ENCODE peak calls at places on chromosomes 6 and 20, in seven cellular contexts. V, N, P, T, C, B and S are unnamed samples.

GRCh38 chr20:5000263-5001173 is 792 bp downstream of the SLC23A2 start:
- DNase-seq in V (peak; percentile 77), N (peak; percentile 26), P (no peak), T (peak; percentile 55), C (peak; percentile 27), B (peak; percentile 81), S (peak; percentile 54)

GRCh38 chr20:6956574-6956973 is 189.1 kb downstream of the BMP2 start:
- DNase-seq in V (no peak), N (no peak), P (no peak), T (no peak), C (no peak), B (no peak), S (no peak)

GRCh38 chr20:41170386-41171105 is 33.2 kb downstream of the PLCG1 start:
- DNase-seq in V (no peak), N (no peak), P (no peak), T (peak; percentile 44), C (no peak), B (no peak), S (no peak)

GRCh38 chr6:56515081-56515905 is 127.4 kb downstream of the DST start:
- DNase-seq in V (no peak), N (no peak), P (no peak), T (no peak), C (no peak), B (no peak), S (no peak)

GRCh38 chr6:26088344-26088743 is 1.1 kb downstream of the HFE start:
- DNase-seq in V (no peak), N (no peak), P (no peak), T (no peak), C (no peak), B (peak; percentile 74), S (no peak)

GRCh38 chr20:5044075-5044620 is 42.8 kb upstream of the SLC23A2 start:
- DNase-seq in V (no peak), N (no peak), P (no peak), T (no peak), C (no peak), B (no peak), S (no peak)

GRCh38 chr20:51481311-51481997 is 61.1 kb downstream of the NFATC2 start:
- DNase-seq in V (no peak), N (no peak), P (no peak), T (no peak), C (no peak), B (no peak), S (no peak)

GRCh38 chr6:133306876-133307275 is 65.7 kb downstream of the EYA4 start:
- DNase-seq in V (no peak), N (no peak), P (no peak), T (no peak), C (no peak), B (no peak), S (no peak)

GRCh38 chr6:15515226-15515625 is 147.6 kb downstream of the DTNBP1 start:
- DNase-seq in V (no peak), N (no peak), P (no peak), T (no peak), C (no peak), B (no peak), S (no peak)

GRCh38 chr20:9349256-9349655 is 165.1 kb upstream of the LAMP5 start:
- DNase-seq in V (no peak), N (no peak), P (no peak), T (no peak), C (no peak), B (no peak), S (no peak)

GRCh38 chr6:46637145-46637544 is 15.5 kb downstream of the CYP39A1 start:
- DNase-seq in V (no peak), N (no peak), P (no peak), T (no peak), C (no peak), B (no peak), S (no peak)

GRCh38 chr20:2692036-2692885 is at the start of gene EBF4:
- DNase-seq in V (no peak), N (peak; percentile 55), P (peak; percentile 27), T (peak; percentile 59), C (peak; percentile 73), B (peak; percentile 86), S (peak; percentile 45)

GRCh38 chr6:31677955-31678354 is 2.9 kb downstream of the LY6G5C start:
- DNase-seq in V (no peak), N (no peak), P (no peak), T (no peak), C (no peak), B (no peak), S (no peak)

GRCh38 chr20:54078296-54078695 is 7.9 kb upstream of the BCAS1 start:
- DNase-seq in V (no peak), N (no peak), P (no peak), T (peak; percentile 54), C (no peak), B (no peak), S (no peak)

GRCh38 chr20:1633535-1633934 is 13.7 kb upstream of the SIRPB1 start:
- DNase-seq in V (no peak), N (no peak), P (peak; percentile 62), T (no peak), C (peak; percentile 13), B (no peak), S (no peak)

GRCh38 chr6:134480593-134480992 is 162.7 kb upstream of the SGK1 start:
- DNase-seq in V (no peak), N (peak; percentile 83), P (no peak), T (no peak), C (no peak), B (no peak), S (no peak)

GRCh38 chr6:44009425-44010321 is 117.6 kb downstream of the MRPL14 start:
- DNase-seq in V (peak; percentile 28), N (peak; percentile 63), P (no peak), T (no peak), C (no peak), B (peak; percentile 68), S (no peak)

GRCh38 chr6:3654898-3655297 is 96.6 kb downstream of the PXDC1 start:
- DNase-seq in V (no peak), N (no peak), P (no peak), T (no peak), C (no peak), B (no peak), S (no peak)

GRCh38 chr20:37526238-37526838 is 1.3 kb downstream of the BLCAP start:
- DNase-seq in V (peak; percentile 65), N (no peak), P (peak; percentile 72), T (no peak), C (peak; percentile 66), B (no peak), S (peak; percentile 67)

GRCh38 chr20:59966428-59966827 is 8.2 kb downstream of the CDH26 start:
- DNase-seq in V (no peak), N (no peak), P (no peak), T (no peak), C (no peak), B (no peak), S (no peak)

GRCh38 chr20:39878321-39878720 is 810.7 kb downstream of the MAFB start:
- DNase-seq in V (no peak), N (no peak), P (no peak), T (no peak), C (no peak), B (no peak), S (no peak)

GRCh38 chr20:58078741-58079522 is 149.5 kb downstream of the ANKRD60 start:
- DNase-seq in V (no peak), N (no peak), P (no peak), T (peak; percentile 15), C (no peak), B (no peak), S (no peak)

GRCh38 chr6:6556738-6557503 is 31.6 kb upstream of the LY86 start:
- DNase-seq in V (no peak), N (peak; percentile 36), P (peak; percentile 41), T (peak; percentile 66), C (peak; percentile 70), B (no peak), S (peak; percentile 57)

GRCh38 chr6:68139130-68139529 is 496.0 kb upstream of the ADGRB3 start:
- DNase-seq in V (no peak), N (no peak), P (no peak), T (no peak), C (no peak), B (no peak), S (peak; percentile 62)
- H3K9me3 ChIP-seq in V (no peaks in the 10 kb centered on the region), N (no peaks in the 10 kb centered on the region), P (no peaks in the 10 kb centered on the region), T (no peaks in the 10 kb centered on the region), C (no peaks in the 10 kb centered on the region), B (peaks cover 7% of the 10 kb centered on the region), S (no peaks in the 10 kb centered on the region)

DNA sequence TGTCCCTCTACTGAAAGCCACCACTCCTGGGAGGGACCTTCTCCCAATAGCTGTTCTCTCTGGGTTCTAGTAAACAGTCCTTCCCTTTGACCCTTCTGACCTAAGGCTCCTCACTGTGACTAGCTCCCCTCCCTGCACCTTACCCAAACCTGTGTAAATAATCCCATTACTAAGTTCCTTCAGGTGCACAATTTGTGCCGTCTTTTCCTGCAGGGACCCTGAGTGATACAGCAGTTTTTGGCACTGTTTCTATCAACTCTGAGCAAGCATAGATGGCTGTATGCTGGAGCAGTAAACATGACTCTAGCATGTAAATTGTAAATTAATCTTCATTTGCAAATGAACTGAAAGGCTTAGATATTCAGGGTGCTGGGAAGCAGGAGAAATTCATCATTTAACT is 118.0 kb downstream of the TCP11 start:
- DNase-seq in V (no peak), N (no peak), P (no peak), T (no peak), C (no peak), B (no peak), S (no peak)
- H3K4me3 ChIP-seq in V (no peak overlapping the region), N (no peak overlapping the region), P (no peak overlapping the region), T (no peak overlapping the region), C (no peak overlapping the region), B (no peak overlapping the region), S (no peak overlapping the region)

GRCh38 chr20:62010551-62011402 is 54.9 kb downstream of the TAF4 start:
- DNase-seq in V (no peak), N (peak; percentile 51), P (peak; percentile 57), T (peak; percentile 76), C (peak; percentile 74), B (no peak), S (peak; percentile 77)
- TF ChIP-seq CTCF in V (peak; percentile 72), N (peak; percentile 69), P (peak; percentile 93), T (peak; percentile 89), C (peak; percentile 71), B (peak; percentile 16), S (peak; percentile 76)

GRCh38 chr6:100461273-100461919 is 3.3 kb downstream of the SIM1 start:
- DNase-seq in V (no peak), N (no peak), P (no peak), T (no peak), C (no peak), B (no peak), S (no peak)

GRCh38 chr6:100463685-100464161 is 998 bp downstream of the SIM1 start:
- DNase-seq in V (no peak), N (no peak), P (no peak), T (no peak), C (no peak), B (no peak), S (no peak)

GRCh38 chr6:100461920-100462295 is 2.8 kb downstream of the SIM1 start:
- DNase-seq in V (no peak), N (no peak), P (no peak), T (no peak), C (no peak), B (no peak), S (no peak)

GRCh38 chr6:100462990-100463684 is 1.6 kb downstream of the SIM1 start:
- DNase-seq in V (no peak), N (no peak), P (no peak), T (no peak), C (no peak), B (no peak), S (no peak)

DNA sequence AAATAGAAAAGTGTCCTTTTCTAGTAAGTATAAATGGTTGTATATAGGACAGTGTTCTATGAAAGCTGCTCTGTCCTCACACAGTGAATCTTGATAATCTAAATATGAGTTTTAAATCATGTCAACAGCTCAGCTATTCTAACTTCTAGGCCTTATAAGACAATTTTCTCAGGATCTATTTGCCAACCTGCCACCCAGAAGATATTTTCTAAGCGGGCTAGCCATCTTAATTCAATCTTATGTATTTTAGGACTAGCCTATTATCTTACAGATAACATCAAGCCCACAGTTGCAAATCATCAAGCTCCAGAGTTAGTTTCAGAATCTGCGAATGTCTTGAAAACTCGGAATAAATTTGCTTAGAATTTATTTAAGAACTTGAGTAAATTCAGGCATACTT is 2.3 kb downstream of the SIM1 start:
- DNase-seq in V (no peak), N (no peak), P (no peak), T (no peak), C (no peak), B (no peak), S (no peak)
- H3K9me3 ChIP-seq in V (no peaks in the 10 kb centered on the region), N (no peaks in the 10 kb centered on the region), P (peaks cover 7% of the 10 kb centered on the region), T (no peaks in the 10 kb centered on the region), C (no peaks in the 10 kb centered on the region), B (peaks cover 5% of the 10 kb centered on the region), S (peaks cover 5% of the 10 kb centered on the region)